ENCODE peak calls at places on chromosomes 3 and 15, in ten cellular contexts. C is dermis microvascular lymphatic vessel endothelial cell; Z is heart right ventricle; H is HTR-8/SVneo; R is T-cell; J is MV-4-11; E is left lung; S is right cardiac atrium; G is stromal cell of bone marrow; I is activated CD4-positive, alpha-beta T cell treated with anti-CD3 and anti-CD28 coated beads, Interleukin-2, amount 50 U/mL, for 24 hours. W is an unnamed sample.

GRCh38 chr15:69085325-69086081 is 71.0 kb downstream of the NOX5 start:
- DNase-seq in G (no peak), H (no peak), C (no peak), I (no peak), E (no peak), S (no peak), Z (no peak), J (no peak), R (no peak), W (no peak)

GRCh38 chr3:113758389-113759029 is 11.7 kb downstream of the ATP6V1A start:
- DNase-seq in E (no peak), C (no peak), J (no peak), S (no peak), R (no peak), H (peak; percentile 9), Z (no peak), G (no peak), I (no peak), W (no peak)

GRCh38 chr3:156725706-156726105 is 51.3 kb downstream of the TIPARP start:
- DNase-seq in H (no peak), J (no peak), C (no peak), E (no peak), G (no peak), Z (no peak), R (no peak), S (no peak), I (no peak), W (no peak)

GRCh38 chr3:46711770-46712169 is 5.9 kb downstream of the PRSS50 start:
- DNase-seq in Z (peak; percentile 0), S (no peak), R (no peak), G (no peak), J (no peak), I (no peak), E (no peak), C (no peak), H (no peak), W (no peak)

GRCh38 chr3:182782149-182782548 is 11.2 kb upstream of the ATP11B start:
- DNase-seq in R (no peak), S (no peak), I (no peak), H (no peak), G (no peak), C (no peak), Z (no peak), E (no peak), J (no peak), W (no peak)

GRCh38 chr15:78914027-78914764 is 30.6 kb downstream of the CTSH start:
- DNase-seq in S (peak; percentile 86), R (no peak), G (peak; percentile 73), E (no peak), Z (no peak), H (no peak), C (no peak), J (no peak), I (no peak), W (no peak)

GRCh38 chr15:29656636-29657475 is 165.4 kb downstream of the TJP1 start:
- DNase-seq in H (no peak), S (no peak), G (peak; percentile 14), E (no peak), I (no peak), R (no peak), C (no peak), J (no peak), Z (no peak), W (no peak)

GRCh38 chr15:75637245-75638009 is 2.6 kb downstream of the IMP3 start:
- DNase-seq in S (no peak), G (no peak), H (no peak), R (no peak), Z (no peak), C (no peak), J (no peak), I (no peak), E (no peak), W (no peak)

GRCh38 chr15:89575656-89576416 is 567 bp downstream of the TICRR start:
- DNase-seq in J (no peak), H (no peak), I (peak; percentile 9), S (peak; percentile 66), Z (peak; percentile 10), E (peak; percentile 36), G (no peak), C (no peak), R (peak; percentile 3), W (no peak)

GRCh38 chr3:12994357-12994606 is 78.9 kb downstream of the IQSEC1 start:
- DNase-seq in G (no peak), J (no peak), R (no peak), Z (peak; percentile 76), I (no peak), S (peak; percentile 86), C (no peak), H (no peak), E (peak; percentile 64), W (no peak)

GRCh38 chr3:8769088-8769822 is at the start of gene OXTR:
- DNase-seq in I (peak; percentile 36), C (peak; percentile 46), R (no peak), H (peak; percentile 83), E (no peak), G (no peak), Z (peak; percentile 56), J (no peak), S (peak; percentile 75), W (peak; percentile 15)

GRCh38 chr3:56970401-56971002 is 90.0 kb upstream of the SPATA12 start:
- DNase-seq in E (no peak), S (no peak), I (no peak), J (peak; percentile 88), G (no peak), R (no peak), Z (no peak), H (no peak), C (no peak), W (no peak)

GRCh38 chr3:142888484-142889262 is at the start of gene PCOLCE2:
- DNase-seq in H (peak; percentile 43), J (no peak), E (peak; percentile 41), I (peak; percentile 4), G (peak; percentile 9), R (no peak), C (no peak), Z (peak; percentile 51), S (peak; percentile 83), W (no peak)

GRCh38 chr3:39207361-39208192 is 15.2 kb upstream of the XIRP1 start:
- DNase-seq in E (no peak), R (no peak), H (no peak), I (no peak), J (no peak), C (no peak), Z (no peak), S (no peak), G (no peak), W (no peak)

W was measured in effector memory CD8-positive, alpha-beta T cell.